ENCODE peak calls at places on chromosomes 16 and 17, in six cellular contexts. W is dorsolateral prefrontal cortex; R is BE2C; T is bronchial epithelial cell; U is stomach; N is CD8-positive, alpha-beta memory T cell. S is an unnamed sample.

GRCh38 chr16:71440669-71441347 is 1.0 kb downstream of the TLE7 start:
- DNase-seq in W (no peak), R (no peak), T (no peak), U (no peak), N (no peak), S (no peak)

GRCh38 chr17:61635913-61636432 is 45.0 kb upstream of the NACA2 start:
- DNase-seq in W (no peak), R (peak), T (peak), U (peak), N (peak), S (peak)

GRCh38 chr16:77408607-77409006 is 26.2 kb downstream of the ADAMTS18 start:
- DNase-seq in W (no peak), R (no peak), T (no peak), U (no peak), N (no peak), S (no peak)

GRCh38 chr16:86571197-86571915 is 4.7 kb downstream of the FOXC2 start:
- DNase-seq in W (no peak), R (no peak), T (no peak), U (no peak), N (no peak), S (no peak)

GRCh38 chr17:5539286-5539685 is 45.0 kb downstream of the NLRP1 start:
- DNase-seq in W (no peak), R (no peak), T (no peak), U (no peak), N (no peak), S (no peak)

GRCh38 chr16:77289331-77289809 is 90.2 kb downstream of the SYCE1L start:
- DNase-seq in W (no peak), R (no peak), T (peak), U (no peak), N (no peak), S (peak)

GRCh38 chr17:47324224-47325020 is 667 bp downstream of the EFCAB13 start:
- DNase-seq in W (no peak), R (peak), T (peak), U (peak), N (peak), S (no peak)

GRCh38 chr17:78151514-78152008 is 5.4 kb downstream of the C17orf99 start:
- DNase-seq in W (no peak), R (no peak), T (peak), U (no peak), N (no peak), S (no peak)

GRCh38 chr17:10814083-10814482 is 10.2 kb upstream of the TMEM238L start:
- DNase-seq in W (no peak), R (no peak), T (no peak), U (no peak), N (no peak), S (no peak)

GRCh38 chr17:78979780-78980623 is at the start of gene LGALS3BP:
- DNase-seq in W (peak), R (peak), T (peak), U (peak), N (peak), S (peak)

GRCh38 chr17:46212634-46213435 is 19.6 kb upstream of the KANSL1 start:
- DNase-seq in W (no peak), R (peak), T (peak), U (peak), N (peak), S (no peak)

GRCh38 chr17:36855459-36855858 is 81.8 kb upstream of the LHX1 start:
- DNase-seq in W (no peak), R (no peak), T (no peak), U (no peak), N (no peak), S (no peak)

GRCh38 chr17:7356072-7356549 is 1.2 kb downstream of the TMEM95 start:
- DNase-seq in W (peak), R (peak), T (peak), U (peak), N (peak), S (no peak)
- H3K4me3 ChIP-seq in W (no peak), R (no peak), T (no peak), U (no peak), N (no peak), S (no peak)

DNA sequence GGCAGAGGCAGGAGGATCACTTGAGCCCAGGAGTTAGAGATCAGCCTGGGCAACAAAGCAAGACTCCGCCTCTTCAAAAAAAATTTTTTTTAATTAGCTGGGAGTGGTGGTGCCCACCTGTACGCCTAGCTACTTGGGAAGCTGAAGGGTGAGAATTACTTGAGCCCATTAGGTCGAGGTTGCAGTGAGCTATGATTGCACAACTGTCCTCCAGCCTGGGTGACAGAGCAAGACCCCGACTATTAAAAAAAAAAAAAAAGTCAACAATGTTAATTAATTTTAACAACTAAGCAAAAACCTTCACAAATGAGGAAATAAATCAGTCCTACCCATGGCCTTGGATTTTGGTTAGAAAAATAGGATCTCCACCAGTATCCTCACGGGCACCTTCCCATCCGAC is 5.4 kb downstream of the DHX58 start:
- DNase-seq in W (no peak), R (no peak), T (no peak), U (no peak), N (no peak), S (no peak)
- H3K4me3 ChIP-seq in W (peak), R (peak), T (no peak), U (peak), N (no peak), S (peak)

DNA sequence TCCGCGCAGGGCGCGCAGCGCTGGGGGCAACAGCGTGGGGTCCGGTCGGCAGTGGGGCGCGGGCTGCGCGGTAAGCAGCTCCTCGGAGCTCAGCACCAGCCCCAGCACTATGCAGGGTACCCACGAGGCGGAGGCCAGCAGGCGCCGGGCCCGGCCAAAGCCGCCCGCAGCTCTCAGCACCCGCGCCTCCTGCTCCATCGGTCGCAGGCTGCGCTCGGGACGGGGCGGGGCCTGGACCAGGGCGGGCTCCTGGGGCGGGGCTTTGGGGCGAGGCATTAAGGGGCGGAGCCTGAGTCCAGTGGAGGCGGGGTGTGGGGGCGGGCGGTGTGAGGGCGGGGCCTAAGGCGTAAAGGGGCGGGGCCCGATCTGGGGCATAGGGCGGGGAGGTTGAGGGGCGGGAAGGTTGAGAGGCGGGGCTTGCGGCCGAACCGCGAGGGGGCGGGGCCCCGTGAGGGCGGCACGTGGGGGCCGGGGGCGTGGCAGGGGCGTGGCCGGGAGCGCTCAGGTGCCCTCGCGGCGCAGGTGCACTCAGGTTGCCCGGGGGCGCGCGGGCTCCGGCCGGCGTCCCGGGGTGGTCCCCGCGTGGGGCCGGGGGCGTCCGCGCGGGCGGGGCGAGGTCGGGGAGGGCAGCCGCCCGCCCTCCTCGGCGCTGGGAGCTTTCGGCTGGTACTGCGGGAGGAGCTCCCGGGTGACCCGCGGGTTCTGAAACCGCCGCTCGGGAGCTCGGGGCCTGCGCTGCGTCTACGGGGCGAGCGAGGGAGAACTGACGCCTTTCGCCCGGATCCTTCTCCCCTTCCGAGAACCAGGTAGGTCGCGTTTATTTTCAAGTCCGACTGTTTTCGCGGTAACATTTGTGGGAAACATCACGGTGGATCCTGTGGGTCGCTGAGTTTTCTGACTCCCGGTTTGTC is 1.4 kb upstream of the SLC22A31 start:
- DNase-seq in W (no peak), R (peak), T (peak), U (peak), N (peak), S (no peak)
- H3K4me3 ChIP-seq in W (peak), R (no peak), T (peak), U (peak), N (no peak), S (peak)

GRCh38 chr16:82638095-82638798 is 11.5 kb downstream of the CDH13 start:
- DNase-seq in W (no peak), R (no peak), T (peak), U (no peak), N (no peak), S (no peak)
- H3K4me3 ChIP-seq in W (no peak), R (no peak), T (no peak), U (no peak), N (no peak), S (no peak)

S was measured in retinal pigment epithelial cell.